ENCODE peak calls at places on chromosome 2, in four cellular contexts. S is hepatocyte, P is neural progenitor cell, E is foreskin fibroblast. I is an unnamed sample.

GRCh38 chr2:70525032-70525431 is 28.6 kb downstream of the TGFA start:
- DNase-seq in S (no peak), P (no peak), E (no peak), I (no peak)

GRCh38 chr2:147567131-147567530 is 277.7 kb upstream of the ACVR2A start:
- DNase-seq in S (no peak), P (no peak), E (no peak), I (no peak)

GRCh38 chr2:200305797-200306718 is at the start of gene SPATS2L:
- DNase-seq in S (peak), P (peak), E (peak), I (no peak)

GRCh38 chr2:28291811-28292455 is 100.7 kb upstream of the FOSL2 start:
- DNase-seq in S (no peak), P (no peak), E (no peak), I (no peak)

GRCh38 chr2:48092846-48093498 is 186.7 kb upstream of the FBXO11 start:
- DNase-seq in S (no peak), P (no peak), E (peak), I (no peak)

GRCh38 chr2:10400568-10400977 is 47.6 kb downstream of the ODC1 start:
- DNase-seq in S (no peak), P (no peak), E (no peak), I (no peak)

GRCh38 chr2:46850742-46851141 is 64.9 kb downstream of the MCFD2 start:
- DNase-seq in S (peak), P (no peak), E (no peak), I (peak)

GRCh38 chr2:234839285-234839684 is 112.5 kb upstream of the SH3BP4 start:
- DNase-seq in S (no peak), P (no peak), E (no peak), I (no peak)

GRCh38 chr2:9473308-9473984 is 905 bp upstream of the IAH1 start:
- DNase-seq in S (peak), P (peak), E (no peak), I (no peak)

DNA sequence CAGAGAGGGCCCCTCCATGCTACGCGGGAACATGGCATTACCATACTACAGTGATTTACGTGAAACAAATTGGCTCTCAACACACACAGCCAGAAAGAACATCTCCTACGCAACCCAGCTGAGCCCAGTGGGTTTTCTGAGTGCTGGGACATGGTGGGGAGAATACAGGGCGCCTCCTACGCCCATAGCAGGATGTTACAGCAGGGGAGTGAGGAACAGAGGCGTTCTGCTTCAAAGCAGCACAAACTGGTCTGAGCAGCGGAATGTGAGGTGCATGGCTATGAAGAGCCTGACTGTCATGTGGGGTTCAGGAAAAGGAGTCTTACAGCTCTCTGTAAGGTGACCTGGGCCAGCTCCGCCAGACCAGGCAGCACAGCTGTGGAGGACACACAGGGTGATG is 108.6 kb upstream of the REV1 start:
- DNase-seq in S (no peak), P (no peak), E (no peak), I (no peak)
- TF ChIP-seq CTCF in S (no peak), P (no peak), E (no peak), I (no peak)

GRCh38 chr2:232543491-232543890 is 4.0 kb downstream of the CHRNG start:
- DNase-seq in S (no peak), P (no peak), E (no peak), I (no peak)

GRCh38 chr2:232544674-232545073 is 5.2 kb downstream of the CHRNG start:
- DNase-seq in S (no peak), P (no peak), E (no peak), I (no peak)

GRCh38 chr2:232545511-232546375 is 4.6 kb downstream of the TIGD1 start:
- DNase-seq in S (no peak), P (no peak), E (no peak), I (no peak)

GRCh38 chr2:232542715-232543467 is 3.4 kb downstream of the CHRNG start:
- DNase-seq in S (no peak), P (no peak), E (no peak), I (no peak)

DNA sequence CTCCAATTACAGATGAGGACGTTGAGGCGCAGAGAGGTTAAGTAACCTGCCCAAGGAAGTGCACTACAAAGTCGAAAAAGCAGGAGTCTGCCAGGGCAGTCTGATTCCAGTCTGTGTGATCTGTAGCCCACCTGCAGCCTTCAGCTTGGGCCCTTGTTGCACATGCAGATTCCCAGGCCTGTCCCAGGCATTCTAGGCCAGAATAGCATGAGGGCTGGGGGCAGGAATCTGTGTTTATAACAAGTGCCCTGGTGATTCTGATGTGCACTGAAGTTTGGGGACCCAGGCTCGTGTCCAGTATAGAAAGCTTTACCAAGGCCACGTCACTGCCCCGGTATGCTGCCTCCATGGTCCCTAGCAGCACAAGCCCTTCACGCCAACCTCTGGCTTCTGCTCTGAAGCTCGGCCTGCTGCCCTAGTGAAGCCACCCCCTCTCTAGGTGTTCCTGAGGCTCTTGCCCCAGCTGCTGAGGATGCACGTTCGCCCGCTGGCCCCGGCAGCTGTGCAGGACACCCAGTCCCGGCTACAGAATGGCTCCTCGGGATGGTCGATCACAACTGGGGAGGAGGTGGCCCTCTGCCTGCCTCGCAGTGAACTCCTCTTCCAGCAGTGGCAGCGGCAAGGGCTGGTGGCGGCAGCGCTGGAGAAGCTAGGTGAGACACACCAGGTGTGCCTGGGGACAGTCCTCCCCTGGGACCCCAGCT is 4.6 kb downstream of the CHRNG start:
- DNase-seq in S (no peak), P (no peak), E (no peak), I (no peak)
- H3K4me3 ChIP-seq in S (no peak), P (no peak), E (no peak), I (no peak)

GRCh38 chr2:31894656-31895055 is 116.2 kb downstream of the MEMO1 start:
- DNase-seq in S (no peak), P (no peak), E (no peak), I (no peak)
- TF ChIP-seq CTCF in S (no peak), P (no peak), E (no peak), I (no peak)

DNA sequence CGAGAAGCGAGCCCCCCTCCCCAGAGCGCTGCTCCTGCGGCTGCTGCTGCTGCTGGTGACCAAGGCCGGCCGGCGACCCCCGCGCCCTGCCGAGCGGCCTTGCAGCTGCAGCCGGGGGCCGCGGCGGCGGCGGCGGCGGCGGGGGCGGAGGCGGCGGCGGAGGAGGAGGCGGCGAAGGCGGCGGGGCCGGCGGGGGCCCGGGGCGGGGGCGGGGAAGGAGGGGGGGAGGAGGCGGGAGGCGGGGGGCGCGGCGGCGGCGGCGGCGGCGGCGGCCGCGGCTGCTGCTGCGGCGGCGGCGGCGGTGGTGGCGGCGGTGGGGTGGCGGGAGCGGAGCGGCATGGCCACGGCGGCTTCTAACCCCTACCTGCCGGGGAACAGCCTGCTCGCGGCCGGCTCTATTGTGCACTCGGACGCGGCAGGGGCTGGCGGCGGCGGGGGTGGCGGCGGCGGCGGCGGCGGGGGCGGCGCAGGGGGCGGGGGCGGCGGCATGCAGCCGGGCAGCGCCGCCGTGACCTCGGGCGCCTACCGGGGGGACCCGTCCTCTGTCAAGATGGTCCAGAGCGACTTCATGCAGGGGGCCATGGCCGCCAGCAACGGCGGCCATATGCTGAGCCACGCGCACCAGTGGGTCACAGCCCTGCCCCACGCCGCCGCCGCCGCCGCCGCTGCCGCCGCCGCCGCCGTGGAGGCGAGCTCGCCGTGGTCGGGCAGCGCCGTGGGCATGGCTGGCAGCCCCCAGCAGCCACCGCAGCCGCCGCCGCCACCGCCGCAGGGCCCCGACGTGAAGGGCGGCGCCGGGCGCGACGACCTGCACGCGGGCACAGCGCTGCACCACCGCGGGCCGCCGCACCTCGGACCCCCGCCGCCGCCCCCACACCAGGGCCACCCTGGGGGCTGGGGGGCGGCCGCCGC is 1.5 kb downstream of the POU3F3 start:
- DNase-seq in S (no peak), P (peak), E (no peak), I (no peak)
- H3K4me3 ChIP-seq in S (no peak), P (peak), E (no peak), I (peak)

GRCh38 chr2:223674998-223675609 is 72.9 kb upstream of the SCG2 start:
- DNase-seq in S (peak), P (peak), E (peak), I (no peak)
- TF ChIP-seq CTCF in S (peak), P (peak), E (peak), I (peak)

GRCh38 chr2:195338856-195339255 is 318.2 kb upstream of the SLC39A10 start:
- DNase-seq in S (no peak), P (no peak), E (no peak), I (no peak)
- H3K4me3 ChIP-seq in S (no peak), P (no peak), E (no peak), I (no peak)

DNA sequence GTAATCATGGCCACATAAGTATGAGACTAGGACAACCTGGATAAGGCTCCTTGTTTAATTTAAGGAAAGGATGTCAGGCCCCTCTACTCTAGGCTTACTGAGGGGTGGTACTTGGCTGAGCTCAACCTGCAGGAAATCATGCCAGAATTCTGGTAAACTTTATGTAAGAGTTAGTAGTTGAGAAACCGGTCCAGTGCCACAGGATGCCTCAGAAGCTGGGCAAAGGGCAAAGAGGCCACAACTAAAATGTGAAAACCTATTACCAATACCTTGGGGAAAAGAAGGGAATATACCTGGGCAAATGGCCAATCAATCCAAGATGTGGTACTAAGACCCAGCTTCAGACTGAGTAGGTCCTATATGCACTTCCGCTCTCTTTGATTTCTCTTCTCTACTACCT is 86.7 kb downstream of the ITSN2 start:
- DNase-seq in S (no peak), P (no peak), E (no peak), I (no peak)
- TF ChIP-seq CTCF in S (no peak), P (no peak), E (no peak), I (no peak)

GRCh38 chr2:181658444-181658843 is 1.5 kb upstream of the CERKL start:
- DNase-seq in S (no peak), P (peak), E (no peak), I (no peak)

GRCh38 chr2:181655519-181655918 is 1.4 kb downstream of the CERKL start:
- DNase-seq in S (no peak), P (no peak), E (no peak), I (no peak)

GRCh38 chr2:181656450-181657261 is at the start of gene CERKL:
- DNase-seq in S (peak), P (peak), E (peak), I (no peak)

GRCh38 chr2:181660181-181660580 is 3.3 kb upstream of the CERKL start:
- DNase-seq in S (peak), P (no peak), E (no peak), I (no peak)

GRCh38 chr2:181657379-181657778 is 474 bp upstream of the CERKL start:
- DNase-seq in S (no peak), P (no peak), E (no peak), I (no peak)
- H3K4me3 ChIP-seq in S (peak), P (peak), E (peak), I (peak)

DNA sequence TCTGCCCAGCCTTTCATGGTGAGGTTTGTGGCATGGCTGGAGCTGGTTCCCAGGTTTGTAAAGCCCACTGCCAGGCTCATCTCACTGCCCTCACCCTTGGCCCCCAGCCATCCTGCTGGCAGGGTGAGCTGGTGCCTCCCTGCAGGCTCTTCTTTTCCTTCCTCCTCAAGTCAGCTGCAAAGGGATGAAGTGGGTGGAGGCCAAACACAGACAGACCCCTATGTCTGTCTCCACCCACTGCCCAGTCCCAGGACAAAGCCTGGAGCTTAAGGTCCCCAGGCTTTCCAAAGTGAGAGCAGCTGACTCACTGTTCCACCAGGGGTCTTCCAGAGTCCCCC is 92.0 kb downstream of the TNS1 start:
- DNase-seq in S (no peak), P (no peak), E (no peak), I (no peak)
- TF ChIP-seq CTCF in S (no peak), P (no peak), E (no peak), I (no peak)

DNA sequence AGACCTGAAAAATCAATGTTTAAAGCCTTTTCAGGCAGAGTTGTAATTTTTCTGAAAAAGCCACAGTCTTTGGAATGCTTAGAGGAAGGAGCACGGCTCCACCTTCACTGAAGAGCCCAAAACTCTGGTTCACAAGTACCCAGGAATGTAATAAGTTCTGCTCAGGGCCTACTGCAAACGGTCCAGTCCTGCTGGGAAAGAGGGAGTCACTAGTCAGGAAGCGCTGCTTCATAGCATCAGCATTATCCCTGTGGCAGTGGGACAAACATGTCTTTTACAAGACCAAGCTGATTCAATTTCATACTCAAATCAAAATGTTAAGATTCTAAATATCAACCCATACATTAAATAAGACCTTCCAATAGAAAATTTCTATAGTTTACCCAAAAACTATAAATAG is 152.9 kb upstream of the PGAP1 start:
- DNase-seq in S (no peak), P (no peak), E (no peak), I (no peak)
- H3K4me3 ChIP-seq in S (no peak), P (no peak), E (no peak), I (no peak)